ENCODE peak calls at places on chromosomes 13 and 19, in ten cellular contexts. V is GM12878; K is CD8-positive, alpha-beta T cell; J is lung; F is H1; C is tibial nerve; Z is fibroblast of mammary gland; Y is HepG2; B is IMR-90; N is fibroblast of the aortic adventitia. G is an unnamed sample.

GRCh38 chr13:45518525-45519235 is 53.9 kb downstream of the COG3 start:
- DNase-seq in V (no peak), K (no peak), J (no peak), F (no peak), C (no peak), Z (peak; percentile 71), Y (no peak), B (peak; percentile 90), N (peak; percentile 48), G (no peak)

GRCh38 chr13:113816925-113817859 is 46.7 kb downstream of the GAS6 start:
- DNase-seq in V (no peak), K (peak; percentile 90), J (peak; percentile 83), F (no peak), C (peak; percentile 88), Z (peak; percentile 81), Y (peak; percentile 76), B (peak; percentile 83), N (peak; percentile 84), G (peak; percentile 40)

GRCh38 chr13:40370662-40371061 is 295.8 kb downstream of the FOXO1 start:
- DNase-seq in V (no peak), K (no peak), J (no peak), F (no peak), C (no peak), Z (no peak), Y (no peak), B (no peak), N (no peak), G (no peak)

GRCh38 chr13:112760931-112761330 is 71.1 kb downstream of the ATP11A start:
- DNase-seq in V (no peak), K (no peak), J (no peak), F (no peak), C (no peak), Z (no peak), Y (no peak), B (no peak), N (no peak), G (no peak)

GRCh38 chr19:8257052-8257443 is 47.9 kb downstream of the CERS4 start:
- DNase-seq in V (no peak), K (no peak), J (no peak), F (no peak), C (no peak), Z (no peak), Y (no peak), B (no peak), N (no peak), G (no peak)

GRCh38 chr13:99740261-99740979 is 231.1 kb downstream of the ZIC5 start:
- DNase-seq in V (no peak), K (no peak), J (no peak), F (no peak), C (no peak), Z (peak; percentile 37), Y (no peak), B (no peak), N (no peak), G (no peak)

GRCh38 chr13:97953376-97953970 is at the start of gene IPO5:
- DNase-seq in V (no peak), K (no peak), J (no peak), F (no peak), C (no peak), Z (peak; percentile 91), Y (no peak), B (peak; percentile 73), N (no peak), G (no peak)

GRCh38 chr13:20801704-20802103 is 27.9 kb upstream of the EEF1AKMT1 start:
- DNase-seq in V (no peak), K (no peak), J (no peak), F (no peak), C (no peak), Z (no peak), Y (no peak), B (no peak), N (no peak), G (no peak)

DNA sequence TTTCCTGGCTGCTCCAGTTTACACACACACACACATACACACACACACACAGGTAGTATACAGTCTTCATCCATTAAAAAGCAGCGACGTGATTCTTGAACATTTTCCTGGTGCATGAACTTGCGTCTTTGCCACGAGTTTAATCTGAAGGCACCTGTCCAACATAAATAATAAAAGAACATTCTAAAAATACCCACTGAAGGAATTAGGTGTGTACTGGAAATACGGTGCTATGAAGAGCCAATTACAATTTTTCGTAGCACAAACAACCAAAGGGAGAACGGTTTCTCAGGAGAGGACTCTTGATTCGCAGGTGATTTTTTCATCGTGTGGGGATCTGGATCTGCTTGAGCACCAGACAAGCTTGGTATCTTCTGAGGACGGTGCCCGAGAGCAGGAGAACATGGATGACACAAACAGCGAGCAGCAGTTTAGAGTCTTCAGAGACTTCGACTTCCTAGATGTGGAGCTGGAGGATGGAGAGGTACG is 61.2 kb downstream of the ZAR1L start:
- DNase-seq in V (no peak), K (no peak), J (no peak), F (no peak), C (peak; percentile 42), Z (no peak), Y (no peak), B (no peak), N (peak; percentile 22), G (no peak)
- H3K4me3 ChIP-seq in V (no peak overlapping the region), K (no peak overlapping the region), J (peak overlapping the region; percentile 33), F (no peak overlapping the region), C (no peak overlapping the region), Z (no peak overlapping the region), Y (no peak overlapping the region), B (no peak overlapping the region), N (no peak overlapping the region), G (no peak overlapping the region)

GRCh38 chr13:48643159-48643558 is 10.6 kb upstream of the CYSLTR2 start:
- DNase-seq in V (no peak), K (no peak), J (no peak), F (no peak), C (no peak), Z (no peak), Y (no peak), B (no peak), N (no peak), G (no peak)
- TF ChIP-seq CTCF in V (peak; percentile 15), K (peak; percentile 15), J (no peak), F (no peak), C (no peak), Z (no peak), Y (no peak), B (no peak), N (no peak), G (no peak)

GRCh38 chr13:74063533-74064100 is 70.6 kb downstream of the KLF12 start:
- DNase-seq in V (no peak), K (no peak), J (no peak), F (no peak), C (no peak), Z (no peak), Y (no peak), B (no peak), N (no peak), G (no peak)
- H3K4me3 ChIP-seq in V (peak overlapping the region; percentile 59), K (no peak overlapping the region), J (no peak overlapping the region), F (no peak overlapping the region), C (no peak overlapping the region), Z (no peak overlapping the region), Y (no peak overlapping the region), B (no peak overlapping the region), N (peak overlapping the region; percentile 53), G (no peak overlapping the region)

DNA sequence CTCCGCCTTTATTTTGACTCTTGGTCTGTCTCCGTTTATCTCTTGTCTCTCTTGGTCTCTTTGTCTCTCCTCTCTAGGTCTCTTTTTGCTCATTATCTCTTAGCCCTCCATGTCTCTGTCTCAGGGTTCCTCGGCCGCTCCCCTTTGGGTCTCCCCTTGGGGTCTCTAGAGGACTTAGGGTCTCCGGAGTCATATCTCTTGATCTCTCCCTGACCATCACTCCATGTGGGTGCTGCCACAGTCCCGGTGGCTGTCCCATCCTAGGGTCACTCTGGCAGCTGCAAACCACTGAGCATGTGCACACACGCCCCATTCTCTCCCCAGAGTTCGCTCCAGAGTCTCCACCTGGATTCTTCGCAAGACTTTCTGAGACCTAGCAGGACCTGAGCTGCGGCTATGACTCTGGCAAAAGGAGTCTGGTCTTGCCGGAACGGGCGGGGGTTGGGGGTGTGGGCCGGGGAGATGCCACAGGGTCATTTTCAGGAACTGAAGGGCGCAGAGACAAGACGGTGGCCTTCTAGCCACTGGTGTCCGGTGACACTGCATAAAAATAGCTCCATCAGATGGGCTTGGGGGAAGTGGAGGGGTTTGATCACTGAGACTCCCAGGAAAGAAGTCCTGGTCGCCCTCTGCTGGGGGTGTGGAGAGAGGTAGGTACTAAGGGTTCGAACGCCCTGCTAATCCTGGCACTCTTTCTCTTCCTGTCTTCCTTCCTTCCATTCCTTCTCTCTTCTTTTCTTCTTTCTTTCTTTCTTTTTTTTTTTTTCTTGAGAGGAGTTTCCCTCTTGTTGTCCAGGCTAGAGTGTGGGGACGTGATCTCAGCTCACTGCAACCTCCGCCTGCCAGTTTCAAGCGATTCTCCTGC is 1.2 kb upstream of the KCNA7 start:
- DNase-seq in V (no peak), K (no peak), J (no peak), F (no peak), C (no peak), Z (peak; percentile 18), Y (peak; percentile 32), B (no peak), N (no peak), G (no peak)
- TF ChIP-seq CTCF in V (peak; percentile 12), K (no peak), J (no peak), F (peak; percentile 57), C (no peak), Z (peak; percentile 35), Y (peak; percentile 47), B (peak; percentile 15), N (peak; percentile 26), G (peak; percentile 41)

GRCh38 chr19:10329555-10329954 is 3.8 kb downstream of the RAVER1 start:
- DNase-seq in V (no peak), K (no peak), J (no peak), F (no peak), C (no peak), Z (no peak), Y (no peak), B (no peak), N (no peak), G (no peak)
- H3K4me3 ChIP-seq in V (no peak overlapping the region), K (no peak overlapping the region), J (no peak overlapping the region), F (no peak overlapping the region), C (no peak overlapping the region), Z (no peak overlapping the region), Y (no peak overlapping the region), B (no peak overlapping the region), N (no peak overlapping the region), G (no peak overlapping the region)

DNA sequence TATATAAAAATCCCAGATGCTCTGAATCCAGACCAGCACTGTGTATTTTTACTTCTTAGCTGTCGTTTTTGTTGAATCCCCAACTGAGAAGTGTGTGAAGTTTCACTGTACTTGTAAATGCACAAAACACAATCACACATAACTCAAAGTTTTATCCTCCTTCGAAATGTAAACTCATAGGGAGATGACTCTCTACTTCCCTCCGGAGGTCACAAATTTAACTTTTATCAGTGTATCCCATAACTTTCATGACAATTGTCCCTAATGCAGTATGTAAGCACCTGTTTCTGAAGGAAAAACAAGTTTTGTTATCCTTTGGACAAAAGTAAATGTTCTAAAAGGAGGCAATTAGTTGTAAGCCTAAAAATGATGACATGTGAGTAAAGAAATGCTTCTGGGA is 665.0 kb upstream of the SLITRK6 start:
- DNase-seq in V (no peak), K (no peak), J (no peak), F (no peak), C (no peak), Z (no peak), Y (no peak), B (no peak), N (no peak), G (no peak)
- TF ChIP-seq CTCF in V (no peak), K (no peak), J (no peak), F (no peak), C (no peak), Z (no peak), Y (no peak), B (no peak), N (no peak), G (no peak)